ENCODE peak calls at places on chromosomes 16 and 17, in nine cellular contexts. L is tibial artery; N is WERI-Rb-1; O is effector memory CD4-positive, alpha-beta T cell; K is left ventricle myocardium inferior; T is colonic mucosa; H is IMR-90; P is testis; F is GM23338. U is an unnamed sample.

GRCh38 chr17:74467221-74467951 is 952 bp downstream of the CD300A start:
- DNase-seq in K (no peak), L (no peak), H (no peak), F (peak; percentile 54), P (no peak), N (no peak), T (no peak), O (no peak), U (no peak)

GRCh38 chr16:84246679-84247077 is 6.9 kb upstream of the KCNG4 start:
- DNase-seq in F (no peak), K (no peak), P (no peak), H (no peak), N (peak; percentile 48), L (no peak), O (no peak), T (no peak), U (no peak)

GRCh38 chr17:8826808-8827435 is 27.8 kb upstream of the MFSD6L start:
- DNase-seq in O (no peak), P (no peak), T (peak; percentile 9), F (no peak), N (no peak), K (no peak), L (no peak), H (no peak), U (no peak)

GRCh38 chr16:19717319-19717718 is 708 bp downstream of the KNOP1 start:
- DNase-seq in P (no peak), T (no peak), F (peak; percentile 64), L (no peak), O (no peak), N (peak; percentile 17), H (peak; percentile 8), K (no peak), U (no peak)

GRCh38 chr17:7435676-7436555 is 681 bp downstream of the TMEM102 start:
- DNase-seq in T (peak; percentile 75), N (peak; percentile 49), K (peak; percentile 45), L (no peak), P (no peak), F (peak; percentile 80), O (peak; percentile 35), H (no peak), U (peak; percentile 56)

GRCh38 chr17:75864448-75864871 is 9.3 kb upstream of the WBP2 start:
- DNase-seq in F (peak; percentile 74), K (peak; percentile 78), H (peak; percentile 92), O (peak; percentile 27), N (no peak), L (peak; percentile 75), T (peak; percentile 58), P (peak; percentile 77), U (peak; percentile 59)

GRCh38 chr16:64615647-64616280 is 506.1 kb downstream of the CDH11 start:
- DNase-seq in F (peak; percentile 71), P (no peak), K (peak; percentile 21), T (peak; percentile 17), L (no peak), N (peak; percentile 95), H (peak; percentile 1), O (no peak), U (peak; percentile 3)

GRCh38 chr17:18250259-18250658 is 8.3 kb downstream of the FLII start:
- DNase-seq in P (no peak), N (no peak), H (no peak), K (no peak), F (peak; percentile 38), L (no peak), O (no peak), T (peak; percentile 80), U (peak; percentile 87)

GRCh38 chr16:19123535-19124178 is 9.9 kb downstream of the ITPRIPL2 start:
- DNase-seq in P (no peak), T (peak; percentile 78), F (no peak), N (no peak), L (no peak), O (no peak), H (no peak), K (no peak), U (peak; percentile 71)

GRCh38 chr16:27398894-27399853 is 2.8 kb upstream of the IL21R start:
- DNase-seq in K (no peak), F (no peak), L (no peak), T (no peak), H (no peak), N (no peak), P (no peak), O (no peak), U (no peak)

GRCh38 chr16:25735645-25736044 is 43.9 kb downstream of the HS3ST4 start:
- DNase-seq in P (no peak), T (no peak), F (peak; percentile 3), O (no peak), K (no peak), L (no peak), H (no peak), N (no peak), U (no peak)

GRCh38 chr16:566475-567361 is at the start of gene NHLRC4:
- DNase-seq in K (peak; percentile 83), T (peak; percentile 76), H (peak; percentile 54), L (peak; percentile 61), O (no peak), N (peak; percentile 79), P (peak; percentile 92), F (peak; percentile 84), U (no peak)

GRCh38 chr17:62929320-62929719 is 36.7 kb upstream of the TANC2 start:
- DNase-seq in T (no peak), K (no peak), F (no peak), O (no peak), L (no peak), P (no peak), H (no peak), N (no peak), U (no peak)

GRCh38 chr17:74137416-74137815 is 66.1 kb upstream of the RPL38 start:
- DNase-seq in F (no peak), L (no peak), K (no peak), T (no peak), O (no peak), H (no peak), P (no peak), N (no peak), U (no peak)

GRCh38 chr17:9932481-9932880 is 27.4 kb upstream of the RCVRN start:
- DNase-seq in T (no peak), L (no peak), O (no peak), P (no peak), F (no peak), N (no peak), H (peak; percentile 57), K (no peak), U (no peak)

GRCh38 chr16:85582177-85582888 is 30.8 kb upstream of the GSE1 start:
- DNase-seq in H (no peak), K (no peak), O (no peak), F (no peak), N (peak; percentile 45), L (no peak), P (no peak), T (no peak), U (no peak)

GRCh38 chr17:50076591-50077235 is 18.4 kb upstream of the PDK2 start:
- DNase-seq in P (no peak), F (peak; percentile 90), N (peak; percentile 93), L (no peak), O (no peak), K (no peak), T (no peak), H (no peak), U (no peak)

GRCh38 chr16:31421587-31421986 is 6.6 kb downstream of the COX6A2 start:
- DNase-seq in K (no peak), F (no peak), L (no peak), H (no peak), P (no peak), O (peak; percentile 24), N (no peak), T (no peak), U (no peak)

GRCh38 chr16:14309001-14309886 is 238.1 kb downstream of the MRTFB start:
- DNase-seq in N (no peak), F (peak; percentile 90), O (no peak), T (no peak), K (no peak), L (no peak), P (no peak), H (peak; percentile 39), U (peak; percentile 93)

DNA sequence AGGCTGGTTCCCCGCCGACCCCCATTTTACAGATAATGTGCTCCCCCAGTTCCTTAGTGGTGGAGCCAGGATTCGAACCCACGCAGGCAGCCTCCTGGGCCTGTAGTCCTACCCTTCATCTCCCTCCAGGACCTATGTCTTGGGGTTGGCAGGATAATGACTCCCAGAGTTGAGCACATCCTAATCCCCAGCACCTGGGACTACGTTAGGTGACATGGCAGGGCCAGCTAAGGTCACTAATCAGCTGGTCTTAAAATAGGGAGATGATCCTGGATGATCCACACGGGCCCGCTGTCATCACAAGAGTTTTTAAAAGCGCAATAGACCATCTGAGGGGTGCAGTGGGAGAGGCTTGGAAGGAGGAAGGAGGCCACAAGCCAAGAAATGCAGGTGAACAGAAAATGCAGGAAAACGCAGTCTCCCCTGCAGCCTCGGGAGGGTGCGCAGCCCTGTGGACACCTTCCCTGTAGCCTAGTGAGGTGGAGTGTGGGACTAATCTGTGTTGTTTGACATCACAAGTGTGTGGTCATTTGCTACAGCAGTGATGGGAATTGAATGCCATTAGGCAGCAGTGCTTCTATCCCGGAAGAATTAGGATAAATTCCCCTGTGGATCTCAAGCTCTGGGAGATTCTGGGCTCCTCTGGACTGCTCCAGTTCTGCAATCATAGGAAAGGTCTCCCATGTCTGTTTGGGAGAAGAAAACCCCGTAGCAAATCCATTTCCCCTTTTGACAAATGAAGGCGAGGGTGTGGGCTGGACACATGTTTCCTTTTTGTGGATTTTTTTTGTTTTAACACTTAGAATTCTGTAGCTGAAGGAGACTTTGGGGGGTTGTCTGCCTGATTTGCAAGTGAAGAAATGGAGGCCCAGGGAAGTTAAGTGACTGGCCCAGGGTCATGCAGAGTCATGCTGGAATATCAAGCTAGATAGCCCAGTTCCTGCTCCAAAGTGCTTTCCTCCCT is 297.8 kb downstream of the SEC14L1 start:
- DNase-seq in T (no peak), H (no peak), K (no peak), F (no peak), N (peak; percentile 95), P (no peak), L (no peak), O (no peak), U (no peak)
- H3K27ac ChIP-seq in T (peak overlapping the region; percentile 63), H (no peak overlapping the region), K (peak overlapping the region; percentile 76), F (no peak overlapping the region), N (peak overlapping the region; percentile 59), P (no peak overlapping the region), L (no peak overlapping the region), O (peak overlapping the region; percentile 95), U (no peak overlapping the region)

GRCh38 chr16:51143166-51143565 is 7.9 kb downstream of the SALL1 start:
- DNase-seq in K (no peak), T (no peak), H (no peak), N (no peak), O (no peak), P (no peak), L (no peak), F (no peak), U (no peak)
- H3K36me3 ChIP-seq in K (no peaks in the 10 kb centered on the region), T (no peaks in the 10 kb centered on the region), H (peaks cover 41% of the 10 kb centered on the region), N (peaks cover 85% of the 10 kb centered on the region), O (no peaks in the 10 kb centered on the region), P (no peaks in the 10 kb centered on the region), L (no peaks in the 10 kb centered on the region), F (peaks cover 4% of the 10 kb centered on the region), U (no peaks in the 10 kb centered on the region)

GRCh38 chr17:1229891-1230571 is 40.2 kb upstream of the BHLHA9 start:
- DNase-seq in O (no peak), H (no peak), K (no peak), L (no peak), T (no peak), F (no peak), P (no peak), N (no peak), U (no peak)
- H3K27ac ChIP-seq in O (no peak overlapping the region), H (no peak overlapping the region), K (peak overlapping the region; percentile 60), L (peak overlapping the region; percentile 50), T (peak overlapping the region; percentile 85), F (no peak overlapping the region), P (peak overlapping the region; percentile 11), N (no peak overlapping the region), U (no peak overlapping the region)

GRCh38 chr17:30225919-30226553 is 9.5 kb downstream of the SLC6A4 start:
- DNase-seq in L (no peak), K (no peak), T (no peak), F (no peak), O (no peak), N (peak; percentile 67), H (no peak), P (no peak), U (no peak)
- H3K36me3 ChIP-seq in L (no peaks in the 10 kb centered on the region), K (no peaks in the 10 kb centered on the region), T (no peaks in the 10 kb centered on the region), F (no peaks in the 10 kb centered on the region), O (no peaks in the 10 kb centered on the region), N (no peaks in the 10 kb centered on the region), H (no peaks in the 10 kb centered on the region), P (no peaks in the 10 kb centered on the region), U (no peaks in the 10 kb centered on the region)

U was measured in body of pancreas.